ENCODE peak calls at places on chromosome 15, in six cellular contexts. P is activated CD8-positive, alpha-beta memory T cell treated with anti-CD3 and anti-CD28 coated beads for 4 hours; K is CD8-positive, alpha-beta memory T cell; J is AG10803; Y is ovary; Q is activated T-cell treated with anti-CD3 and anti-CD28 coated beads for 1 hour. F is an unnamed sample.

GRCh38 chr15:62491642-62492041 is 326.6 kb upstream of the C2CD4B start:
- DNase-seq in P (no peak), K (no peak), J (peak), Y (no peak), Q (no peak), F (no peak)

GRCh38 chr15:67322481-67322880 is 67.9 kb downstream of the IQCH start:
- DNase-seq in P (no peak), K (no peak), J (peak), Y (no peak), Q (no peak), F (no peak)

GRCh38 chr15:64284037-64284436 is 71.9 kb downstream of the CSNK1G1 start:
- DNase-seq in P (no peak), K (no peak), J (peak), Y (no peak), Q (no peak), F (no peak)

GRCh38 chr15:95910643-95911212 is 419.8 kb upstream of the NR2F2 start:
- DNase-seq in P (no peak), K (no peak), J (no peak), Y (no peak), Q (no peak), F (no peak)

GRCh38 chr15:82919231-82919886 is 33.2 kb downstream of the HOMER2 start:
- DNase-seq in P (no peak), K (no peak), J (no peak), Y (peak), Q (no peak), F (no peak)

GRCh38 chr15:25239471-25240345 is 199.1 kb downstream of the UBE3A start:
- DNase-seq in P (no peak), K (peak), J (no peak), Y (peak), Q (no peak), F (no peak)

GRCh38 chr15:99454107-99454809 is 111.5 kb upstream of the MEF2A start:
- DNase-seq in P (no peak), K (no peak), J (no peak), Y (no peak), Q (no peak), F (no peak)

GRCh38 chr15:34038404-34039179 is 412 bp downstream of the AVEN start:
- DNase-seq in P (peak), K (peak), J (peak), Y (peak), Q (peak), F (peak)

GRCh38 chr15:73374599-73374998 is 5.8 kb upstream of the HCN4 start:
- DNase-seq in P (no peak), K (no peak), J (no peak), Y (no peak), Q (no peak), F (no peak)

GRCh38 chr15:79923068-79923514 is 26.3 kb upstream of the MTHFS start:
- DNase-seq in P (peak), K (peak), J (peak), Y (peak), Q (peak), F (no peak)

GRCh38 chr15:59276225-59277178 is 69.9 kb downstream of the LDHAL6B start:
- DNase-seq in P (no peak), K (no peak), J (no peak), Y (no peak), Q (no peak), F (no peak)

GRCh38 chr15:63565784-63566183 is 31.4 kb upstream of the FBXL22 start:
- DNase-seq in P (no peak), K (no peak), J (no peak), Y (no peak), Q (no peak), F (no peak)

GRCh38 chr15:83108266-83109219 is 1.1 kb downstream of the TM6SF1 start:
- DNase-seq in P (no peak), K (no peak), J (peak), Y (no peak), Q (no peak), F (no peak)

GRCh38 chr15:100175406-100176114 is 166.2 kb downstream of the ADAMTS17 start:
- DNase-seq in P (no peak), K (no peak), J (no peak), Y (no peak), Q (no peak), F (no peak)

GRCh38 chr15:39854161-39854560 is 65.9 kb downstream of the GPR176 start:
- DNase-seq in P (no peak), K (no peak), J (peak), Y (no peak), Q (no peak), F (no peak)

GRCh38 chr15:39948817-39949216 is 14.9 kb downstream of the EIF2AK4 start:
- DNase-seq in P (no peak), K (no peak), J (no peak), Y (no peak), Q (no peak), F (no peak)

GRCh38 chr15:97904196-97904572 is 56.3 kb upstream of the ARRDC4 start:
- DNase-seq in P (no peak), K (no peak), J (peak), Y (peak), Q (no peak), F (no peak)

GRCh38 chr15:85621096-85621495 is 173.6 kb downstream of the KLHL25 start:
- DNase-seq in P (no peak), K (no peak), J (peak), Y (no peak), Q (no peak), F (no peak)

GRCh38 chr15:69973102-69973714 is 124.5 kb downstream of the TLE3 start:
- DNase-seq in P (no peak), K (peak), J (peak), Y (no peak), Q (no peak), F (no peak)

GRCh38 chr15:89090791-89091666 is 2.8 kb downstream of the ABHD2 start:
- DNase-seq in P (no peak), K (peak), J (peak), Y (peak), Q (peak), F (no peak)

GRCh38 chr15:98547741-98548166 is 100.6 kb upstream of the IGF1R start:
- DNase-seq in P (no peak), K (no peak), J (no peak), Y (peak), Q (no peak), F (no peak)

GRCh38 chr15:84982301-84982920 is 755 bp downstream of the PDE8A start:
- DNase-seq in P (peak), K (peak), J (no peak), Y (peak), Q (peak), F (no peak)

GRCh38 chr15:30038667-30039523 is 43.9 kb upstream of the GOLGA8J start:
- DNase-seq in P (no peak), K (no peak), J (no peak), Y (no peak), Q (no peak), F (no peak)

GRCh38 chr15:77266708-77267387 is 153.1 kb downstream of the PEAK1 start:
- DNase-seq in P (no peak), K (no peak), J (peak), Y (no peak), Q (no peak), F (no peak)

GRCh38 chr15:63043391-63044076 is 987 bp downstream of the TPM1 start:
- DNase-seq in P (no peak), K (no peak), J (no peak), Y (peak), Q (no peak), F (no peak)

GRCh38 chr15:98442379-98442833 is 205.9 kb upstream of the IGF1R start:
- DNase-seq in P (no peak), K (no peak), J (peak), Y (peak), Q (peak), F (peak)

F was measured in NCI-H1694 treated with DMSO at 0.1 percent for 48 hours.